ENCODE peak calls at places on chromosomes 12 and 14, in four cellular contexts. One of them, this sample, is unnamed.
A peak's percentile ranks its signal among the peaks of the same experiment; 100 is the strongest.

GRCh38 chr14:89977668-89978067 is 21.9 kb downstream of the TDP1 start:
- DNase-seq in transverse colon: no peak
- DNase-seq in lung: no peak
- DNase-seq in CD8-positive, alpha-beta T cell: no peak
- DNase-seq in this sample: no peak

GRCh38 chr14:56821177-56821576 is 10.9 kb upstream of the OTX2 start:
- DNase-seq in transverse colon: no peak
- DNase-seq in lung: no peak
- DNase-seq in CD8-positive, alpha-beta T cell: no peak
- DNase-seq in this sample: no peak

GRCh38 chr14:24818054-24818822 is 184.2 kb upstream of the GZMB start:
- DNase-seq in transverse colon: peak; percentile 41
- DNase-seq in lung: no peak
- DNase-seq in CD8-positive, alpha-beta T cell: no peak
- DNase-seq in this sample: no peak

GRCh38 chr14:105391541-105391940 is 6.8 kb upstream of the TEX22 start:
- DNase-seq in transverse colon: no peak
- DNase-seq in lung: no peak
- DNase-seq in CD8-positive, alpha-beta T cell: no peak
- DNase-seq in this sample: no peak

GRCh38 chr14:79419571-79420327 is 791.6 kb downstream of the DIO2 start:
- DNase-seq in transverse colon: no peak
- DNase-seq in lung: no peak
- DNase-seq in CD8-positive, alpha-beta T cell: no peak
- DNase-seq in this sample: no peak

GRCh38 chr14:65446159-65446558 is 33.6 kb downstream of the FUT8 start:
- DNase-seq in transverse colon: no peak
- DNase-seq in lung: no peak
- DNase-seq in CD8-positive, alpha-beta T cell: no peak
- DNase-seq in this sample: peak; percentile 11

GRCh38 chr12:48001426-48002178 is 2.7 kb downstream of the COL2A1 start:
- DNase-seq in transverse colon: peak; percentile 54
- DNase-seq in lung: no peak
- DNase-seq in CD8-positive, alpha-beta T cell: no peak
- DNase-seq in this sample: peak; percentile 59

GRCh38 chr14:68376067-68376810 is 416.6 kb downstream of the ZFP36L1 start:
- DNase-seq in transverse colon: no peak
- DNase-seq in lung: no peak
- DNase-seq in CD8-positive, alpha-beta T cell: no peak
- DNase-seq in this sample: no peak

GRCh38 chr14:104158827-104159798 is 20.7 kb downstream of the KIF26A start:
- DNase-seq in transverse colon: no peak
- DNase-seq in lung: no peak
- DNase-seq in CD8-positive, alpha-beta T cell: no peak
- DNase-seq in this sample: no peak

GRCh38 chr12:68854554-68854953 is 46.6 kb downstream of the MDM2 start:
- DNase-seq in transverse colon: no peak
- DNase-seq in lung: no peak
- DNase-seq in CD8-positive, alpha-beta T cell: no peak
- DNase-seq in this sample: no peak
- TF ChIP-seq CTCF in transverse colon: no peak
- TF ChIP-seq CTCF in lung: no peak
- TF ChIP-seq CTCF in CD8-positive, alpha-beta T cell: no peak
- TF ChIP-seq CTCF in this sample: no peak

DNA sequence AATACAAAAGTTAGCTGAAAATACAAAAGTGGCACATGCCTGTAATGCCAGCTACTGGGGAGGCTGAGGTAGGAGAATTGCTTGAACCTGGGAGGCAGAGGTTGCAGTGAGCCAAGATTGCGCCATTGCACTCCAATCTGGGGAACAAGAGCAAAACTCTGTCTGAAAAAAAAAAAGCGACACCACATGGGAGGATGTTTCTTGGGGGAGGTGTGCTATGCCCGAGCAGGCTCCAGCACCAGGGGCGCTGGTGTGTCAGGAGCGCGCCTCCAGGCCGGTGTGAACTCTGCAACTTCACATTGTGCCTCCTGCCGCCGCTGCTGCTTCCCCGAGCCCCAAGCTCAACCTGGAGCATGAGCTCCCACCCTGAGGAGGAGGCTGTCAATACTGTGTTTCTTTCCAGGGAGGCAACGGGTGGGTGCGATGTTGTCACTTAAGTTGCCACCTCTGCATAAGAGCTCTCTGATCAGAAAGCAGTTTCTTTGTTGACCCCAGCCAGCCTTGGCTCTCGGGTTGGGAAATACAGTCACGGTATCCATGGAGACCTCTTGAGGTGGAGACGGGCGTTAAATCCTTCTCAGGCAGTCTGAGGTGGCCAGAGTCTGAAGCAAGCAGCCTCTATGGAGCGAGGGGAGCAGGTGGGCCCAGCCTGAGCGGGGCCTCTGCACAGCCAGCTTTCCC is 18.9 kb downstream of the DEGS2 start:
- DNase-seq in transverse colon: no peak
- DNase-seq in lung: peak; percentile 56
- DNase-seq in CD8-positive, alpha-beta T cell: no peak
- DNase-seq in this sample: no peak
- TF ChIP-seq CTCF in transverse colon: no peak
- TF ChIP-seq CTCF in lung: peak; percentile 16
- TF ChIP-seq CTCF in CD8-positive, alpha-beta T cell: no peak
- TF ChIP-seq CTCF in this sample: peak; percentile 47

DNA sequence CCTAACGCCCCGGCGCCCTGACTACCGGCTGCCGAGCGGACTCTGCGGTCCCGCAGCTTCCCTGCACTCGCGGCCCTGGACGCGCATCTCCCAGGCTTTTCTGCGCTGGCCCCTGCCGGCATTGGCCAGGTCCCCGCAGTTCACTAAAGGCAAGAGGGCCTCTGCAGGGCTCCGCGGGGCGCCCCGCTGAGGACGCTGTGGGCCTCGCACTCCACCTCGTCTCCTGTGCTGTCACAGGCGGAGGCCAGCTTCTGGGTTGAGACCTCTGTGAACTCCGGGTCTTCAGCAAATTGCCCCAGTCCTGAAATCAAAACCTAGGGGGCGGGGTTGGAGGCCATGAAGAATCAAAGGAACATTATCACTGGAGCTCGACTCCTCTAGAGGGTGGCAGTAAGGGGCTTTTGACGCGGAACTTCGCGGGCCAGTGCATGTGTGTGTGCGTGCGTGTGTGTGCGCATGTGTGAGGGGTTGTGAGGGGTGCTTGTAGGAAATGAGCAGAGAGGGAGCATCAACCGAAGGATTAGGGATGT is 68.5 kb upstream of the CAPRIN2 start:
- DNase-seq in transverse colon: peak; percentile 34
- DNase-seq in lung: peak; percentile 50
- DNase-seq in CD8-positive, alpha-beta T cell: peak; percentile 18
- DNase-seq in this sample: no peak
- TF ChIP-seq CTCF in transverse colon: peak; percentile 24
- TF ChIP-seq CTCF in lung: no peak
- TF ChIP-seq CTCF in CD8-positive, alpha-beta T cell: no peak
- TF ChIP-seq CTCF in this sample: peak; percentile 48

DNA sequence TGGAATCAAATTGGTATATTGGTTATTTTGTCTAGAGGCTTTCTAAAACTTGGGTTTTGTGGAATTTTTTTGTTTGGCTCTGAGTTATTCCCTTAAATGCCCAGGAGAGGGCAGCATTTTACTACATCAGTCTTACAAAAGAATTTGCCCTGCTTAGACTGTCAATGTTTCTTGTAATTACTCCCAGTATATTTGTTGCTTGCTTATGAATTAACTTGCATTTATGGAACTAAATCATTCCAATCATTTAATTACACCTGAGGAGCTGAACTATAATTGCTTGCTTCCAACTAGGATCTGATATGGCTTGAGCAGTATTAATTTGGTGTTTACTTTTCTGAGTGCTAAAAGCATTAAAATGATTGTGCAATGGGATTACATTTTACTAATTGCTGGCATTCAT is 48.7 kb downstream of the MIPOL1 start:
- DNase-seq in transverse colon: no peak
- DNase-seq in lung: no peak
- DNase-seq in CD8-positive, alpha-beta T cell: no peak
- DNase-seq in this sample: peak; percentile 23
- TF ChIP-seq CTCF in transverse colon: peak; percentile 73
- TF ChIP-seq CTCF in lung: peak; percentile 28
- TF ChIP-seq CTCF in CD8-positive, alpha-beta T cell: peak; percentile 81
- TF ChIP-seq CTCF in this sample: peak; percentile 84

GRCh38 chr14:54170301-54170700 is 213.7 kb upstream of the BMP4 start:
- DNase-seq in transverse colon: no peak
- DNase-seq in lung: no peak
- DNase-seq in CD8-positive, alpha-beta T cell: no peak
- DNase-seq in this sample: no peak
- TF ChIP-seq CTCF in transverse colon: no peak
- TF ChIP-seq CTCF in lung: no peak
- TF ChIP-seq CTCF in CD8-positive, alpha-beta T cell: no peak
- TF ChIP-seq CTCF in this sample: no peak

DNA sequence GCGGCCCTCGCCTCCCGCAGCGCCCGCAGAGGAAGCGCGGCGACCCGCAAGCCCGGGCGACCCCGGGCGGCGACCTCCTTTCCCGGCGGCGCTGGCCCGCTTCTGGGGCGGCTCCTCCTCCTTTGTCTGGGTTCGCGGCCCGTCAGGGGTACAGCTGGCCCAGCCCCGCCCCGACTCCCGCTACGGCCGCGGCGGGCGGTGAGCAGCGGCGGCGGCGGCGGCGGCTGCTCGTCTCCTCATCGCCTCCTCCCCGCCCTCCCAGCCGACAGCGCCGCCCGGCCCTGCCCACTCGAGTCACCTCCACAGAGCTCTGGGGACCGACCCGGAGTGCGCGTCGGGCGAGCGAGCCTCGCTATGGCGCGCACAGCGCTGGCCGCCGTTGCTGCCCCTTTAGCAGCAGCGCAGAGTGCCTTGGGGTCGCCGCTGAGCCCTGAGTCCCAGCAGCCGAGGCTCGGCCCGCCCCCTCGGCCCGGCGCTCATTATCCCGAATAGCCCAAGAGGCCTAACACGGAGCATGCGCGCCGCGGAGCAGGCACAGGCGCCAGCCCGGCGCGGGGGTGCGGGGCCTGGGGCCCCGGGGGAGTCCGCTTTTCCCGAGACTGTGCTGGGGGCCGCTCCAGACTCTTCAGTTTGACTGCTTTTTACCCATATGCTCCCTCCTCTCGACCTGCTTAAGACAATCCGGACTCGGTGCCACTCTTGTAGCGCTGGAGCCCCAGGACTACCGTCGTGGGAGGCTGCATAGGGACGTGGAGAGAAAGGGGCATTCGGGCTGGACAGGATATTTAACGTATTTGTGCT is at the start of gene SOS2:
- DNase-seq in transverse colon: peak; percentile 92
- DNase-seq in lung: peak; percentile 87
- DNase-seq in CD8-positive, alpha-beta T cell: peak; percentile 80
- DNase-seq in this sample: peak; percentile 60
- TF ChIP-seq CTCF in transverse colon: peak; percentile 19
- TF ChIP-seq CTCF in lung: no peak
- TF ChIP-seq CTCF in CD8-positive, alpha-beta T cell: no peak
- TF ChIP-seq CTCF in this sample: peak; percentile 40

GRCh38 chr12:89352492-89353187 is at the start of gene DUSP6:
- DNase-seq in transverse colon: peak; percentile 97
- DNase-seq in lung: peak; percentile 98
- DNase-seq in CD8-positive, alpha-beta T cell: peak; percentile 81
- DNase-seq in this sample: peak; percentile 100

GRCh38 chr12:89354630-89354931 is 2.3 kb upstream of the DUSP6 start:
- DNase-seq in transverse colon: no peak
- DNase-seq in lung: no peak
- DNase-seq in CD8-positive, alpha-beta T cell: no peak
- DNase-seq in this sample: no peak

GRCh38 chr12:89353823-89354629 is 1.7 kb upstream of the DUSP6 start:
- DNase-seq in transverse colon: peak; percentile 90
- DNase-seq in lung: peak; percentile 86
- DNase-seq in CD8-positive, alpha-beta T cell: peak; percentile 59
- DNase-seq in this sample: peak; percentile 82

GRCh38 chr12:89352242-89352491 is 134 bp downstream of the DUSP6 start:
- DNase-seq in transverse colon: no peak
- DNase-seq in lung: no peak
- DNase-seq in CD8-positive, alpha-beta T cell: no peak
- DNase-seq in this sample: peak; percentile 100

GRCh38 chr12:89353188-89353822 is 1.0 kb upstream of the DUSP6 start:
- DNase-seq in transverse colon: peak; percentile 79
- DNase-seq in lung: peak; percentile 76
- DNase-seq in CD8-positive, alpha-beta T cell: peak; percentile 32
- DNase-seq in this sample: peak; percentile 36
- TF ChIP-seq CTCF in transverse colon: no peak
- TF ChIP-seq CTCF in lung: no peak
- TF ChIP-seq CTCF in CD8-positive, alpha-beta T cell: no peak
- TF ChIP-seq CTCF in this sample: no peak

GRCh38 chr14:49783394-49784010 is 15.5 kb downstream of the KLHDC2 start:
- DNase-seq in transverse colon: no peak
- DNase-seq in lung: no peak
- DNase-seq in CD8-positive, alpha-beta T cell: no peak
- DNase-seq in this sample: no peak
- TF ChIP-seq CTCF in transverse colon: no peak
- TF ChIP-seq CTCF in lung: no peak
- TF ChIP-seq CTCF in CD8-positive, alpha-beta T cell: no peak
- TF ChIP-seq CTCF in this sample: no peak

GRCh38 chr12:24728366-24728765 is 220.5 kb downstream of the BCAT1 start:
- DNase-seq in transverse colon: no peak
- DNase-seq in lung: no peak
- DNase-seq in CD8-positive, alpha-beta T cell: no peak
- DNase-seq in this sample: peak; percentile 23
- TF ChIP-seq CTCF in transverse colon: peak; percentile 35
- TF ChIP-seq CTCF in lung: no peak
- TF ChIP-seq CTCF in CD8-positive, alpha-beta T cell: no peak
- TF ChIP-seq CTCF in this sample: peak; percentile 74

GRCh38 chr14:94876306-94876705 is 106.4 kb upstream of the GSC start:
- DNase-seq in transverse colon: no peak
- DNase-seq in lung: no peak
- DNase-seq in CD8-positive, alpha-beta T cell: no peak
- DNase-seq in this sample: no peak
- TF ChIP-seq CTCF in transverse colon: no peak
- TF ChIP-seq CTCF in lung: no peak
- TF ChIP-seq CTCF in CD8-positive, alpha-beta T cell: no peak
- TF ChIP-seq CTCF in this sample: no peak